ENCODE peak calls at places on chromosomes 13 and 19, in nine cellular contexts. T is AG09309, E is fibroblast of the aortic adventitia, D is T-helper 1 cell, F is SJSA1, G is body of pancreas, M is choroid plexus epithelial cell, C is cortex of kidney, L is HS-5. I is an unnamed sample.

GRCh38 chr13:94239135-94239534 is 240.3 kb downstream of the DCT start:
- DNase-seq in T (peak; percentile 10), E (peak; percentile 57), D (no peak), F (no peak), G (no peak), M (peak; percentile 72), C (no peak), L (no peak), I (peak; percentile 85)

GRCh38 chr19:3094638-3095374 is 644 bp downstream of the GNA11 start:
- DNase-seq in T (no peak), E (no peak), D (peak; percentile 13), F (no peak), G (no peak), M (peak; percentile 39), C (no peak), L (no peak), I (peak; percentile 76)

GRCh38 chr19:19077103-19077502 is 13.3 kb downstream of the SLC25A42 start:
- DNase-seq in T (no peak), E (no peak), D (no peak), F (no peak), G (no peak), M (no peak), C (no peak), L (no peak), I (no peak)

GRCh38 chr19:34370117-34370516 is 5.1 kb downstream of the GPI start:
- DNase-seq in T (no peak), E (no peak), D (no peak), F (no peak), G (no peak), M (no peak), C (no peak), L (no peak), I (no peak)

GRCh38 chr19:41144403-41144802 is 30.2 kb downstream of the CYP2F1 start:
- DNase-seq in T (peak; percentile 45), E (peak; percentile 89), D (peak; percentile 88), F (peak; percentile 82), G (peak; percentile 85), M (peak; percentile 91), C (no peak), L (peak; percentile 48), I (peak; percentile 82)

GRCh38 chr19:10706990-10707389 is 5.8 kb downstream of the QTRT1 start:
- DNase-seq in T (no peak), E (no peak), D (no peak), F (no peak), G (no peak), M (no peak), C (no peak), L (no peak), I (no peak)

GRCh38 chr13:54445865-54446264 is 1417.3 kb downstream of the OLFM4 start:
- DNase-seq in T (no peak), E (no peak), D (no peak), F (no peak), G (no peak), M (no peak), C (no peak), L (no peak), I (no peak)

GRCh38 chr19:5452594-5453565 is 2.3 kb upstream of the ZNRF4 start:
- DNase-seq in T (no peak), E (no peak), D (no peak), F (no peak), G (no peak), M (peak; percentile 45), C (no peak), L (no peak), I (peak; percentile 41)

GRCh38 chr19:18204394-18205179 is 745 bp upstream of the RAB3A start:
- DNase-seq in T (no peak), E (no peak), D (peak; percentile 27), F (no peak), G (peak; percentile 59), M (no peak), C (no peak), L (no peak), I (peak; percentile 64)

GRCh38 chr13:96020155-96020575 is 33.0 kb downstream of the UGGT2 start:
- DNase-seq in T (peak; percentile 18), E (peak; percentile 83), D (no peak), F (no peak), G (peak; percentile 69), M (peak; percentile 93), C (no peak), L (no peak), I (peak; percentile 73)

GRCh38 chr13:98447881-98448641 is 128.8 kb downstream of the STK24 start:
- DNase-seq in T (no peak), E (no peak), D (no peak), F (no peak), G (peak; percentile 39), M (peak; percentile 41), C (no peak), L (no peak), I (peak; percentile 80)

GRCh38 chr13:98279473-98280175 is 102.6 kb upstream of the RNF113B start:
- DNase-seq in T (no peak), E (no peak), D (no peak), F (no peak), G (no peak), M (no peak), C (no peak), L (no peak), I (no peak)

GRCh38 chr13:43758834-43759233 is 27.9 kb downstream of the ENOX1 start:
- DNase-seq in T (no peak), E (no peak), D (no peak), F (no peak), G (no peak), M (no peak), C (no peak), L (no peak), I (no peak)

GRCh38 chr13:44281252-44282000 is 92.2 kb upstream of the SERP2 start:
- DNase-seq in T (no peak), E (no peak), D (no peak), F (no peak), G (no peak), M (no peak), C (no peak), L (no peak), I (no peak)

GRCh38 chr19:29323046-29323971 is 110.4 kb upstream of the UQCRFS1 start:
- DNase-seq in T (no peak), E (no peak), D (no peak), F (no peak), G (no peak), M (no peak), C (no peak), L (no peak), I (peak; percentile 12)

GRCh38 chr13:26590951-26591350 is 33.5 kb downstream of the WASF3 start:
- DNase-seq in T (no peak), E (no peak), D (no peak), F (no peak), G (no peak), M (no peak), C (no peak), L (no peak), I (no peak)

GRCh38 chr13:21061077-21061945 is at the start of gene LATS2:
- DNase-seq in T (peak; percentile 82), E (peak; percentile 94), D (peak; percentile 37), F (peak; percentile 93), G (peak; percentile 94), M (peak; percentile 97), C (peak; percentile 62), L (peak; percentile 57), I (peak; percentile 99)

GRCh38 chr19:5086725-5087439 is 118.0 kb downstream of the KDM4B start:
- DNase-seq in T (no peak), E (no peak), D (no peak), F (no peak), G (no peak), M (no peak), C (no peak), L (no peak), I (no peak)

GRCh38 chr13:113102727-113103126 is 2.9 kb upstream of the F7 start:
- DNase-seq in T (no peak), E (no peak), D (no peak), F (no peak), G (no peak), M (no peak), C (no peak), L (no peak), I (no peak)

GRCh38 chr13:73938375-73939070 is 195.7 kb downstream of the KLF12 start:
- DNase-seq in T (peak; percentile 76), E (peak; percentile 82), D (no peak), F (peak; percentile 48), G (no peak), M (peak; percentile 95), C (no peak), L (peak; percentile 39), I (peak; percentile 90)

GRCh38 chr13:42393573-42394360 is 121.8 kb downstream of the AKAP11 start:
- DNase-seq in T (no peak), E (no peak), D (no peak), F (no peak), G (no peak), M (no peak), C (no peak), L (no peak), I (no peak)

GRCh38 chr19:4067396-4068057 is 828 bp upstream of the ZBTB7A start:
- DNase-seq in T (no peak), E (no peak), D (peak; percentile 50), F (peak; percentile 41), G (no peak), M (no peak), C (no peak), L (no peak), I (peak; percentile 36)

GRCh38 chr19:19451429-19452240 is 46.2 kb downstream of the GATAD2A start:
- DNase-seq in T (no peak), E (no peak), D (no peak), F (no peak), G (no peak), M (no peak), C (no peak), L (no peak), I (no peak)

GRCh38 chr19:10766049-10766623 is 48.3 kb downstream of the DNM2 start:
- DNase-seq in T (no peak), E (no peak), D (no peak), F (no peak), G (peak; percentile 40), M (no peak), C (no peak), L (no peak), I (no peak)